ENCODE peak calls at places on chromosomes 1 and 21, in eight cellular contexts. H is GM23338, V is mucosa of descending colon, G is BJ, S is heart left ventricle, Q is heart right ventricle, L is endodermal cell, U is lower lobe of right lung. T is an unnamed sample. For H3K36me3, the result is how much of the 10 kb centered on the place peaks cover.

GRCh38 chr1:204417231-204417997 is 5.8 kb upstream of the PPP1R15B start:
- DNase-seq in H (no peak), V (no peak), G (peak), S (peak), Q (peak), L (peak), U (peak), T (peak)

GRCh38 chr1:88976235-88976634 is 16.2 kb downstream of the KYAT3 start:
- DNase-seq in H (no peak), V (no peak), G (no peak), S (no peak), Q (no peak), L (no peak), U (no peak), T (no peak)

GRCh38 chr1:25871086-25871703 is 4.3 kb downstream of the PAQR7 start:
- DNase-seq in H (peak), V (no peak), G (no peak), S (no peak), Q (no peak), L (no peak), U (no peak), T (peak)

GRCh38 chr21:33642896-33643657 is 776 bp downstream of the ITSN1 start:
- DNase-seq in H (peak), V (peak), G (no peak), S (peak), Q (peak), L (peak), U (peak), T (peak)

GRCh38 chr1:228511539-228512445 is 24.6 kb downstream of the RNF187 start:
- DNase-seq in H (no peak), V (no peak), G (no peak), S (peak), Q (no peak), L (no peak), U (no peak), T (peak)

GRCh38 chr1:10969267-10969970 is 43.0 kb upstream of the TARDBP start:
- DNase-seq in H (peak), V (no peak), G (no peak), S (no peak), Q (no peak), L (peak), U (no peak), T (no peak)

GRCh38 chr1:4599951-4600481 is 54.4 kb upstream of the AJAP1 start:
- DNase-seq in H (no peak), V (no peak), G (no peak), S (no peak), Q (no peak), L (peak), U (no peak), T (no peak)

GRCh38 chr1:167720965-167721616 is 691 bp upstream of the MPZL1 start:
- DNase-seq in H (no peak), V (no peak), G (peak), S (peak), Q (no peak), L (peak), U (peak), T (peak)

GRCh38 chr1:82226198-82226505 is 425.4 kb downstream of the ADGRL2 start:
- DNase-seq in H (no peak), V (no peak), G (no peak), S (no peak), Q (no peak), L (no peak), U (no peak), T (no peak)

GRCh38 chr1:112579801-112580510 is 39.0 kb downstream of the ST7L start:
- DNase-seq in H (no peak), V (no peak), G (peak), S (no peak), Q (no peak), L (no peak), U (no peak), T (no peak)

GRCh38 chr1:239814306-239814881 is 277.3 kb upstream of the FMN2 start:
- DNase-seq in H (peak), V (no peak), G (peak), S (no peak), Q (no peak), L (peak), U (no peak), T (no peak)

GRCh38 chr1:209692745-209693504 is 11.7 kb upstream of the HSD11B1 start:
- DNase-seq in H (peak), V (peak), G (peak), S (peak), Q (peak), L (peak), U (peak), T (peak)

GRCh38 chr1:203148127-203148526 is 20.6 kb downstream of the ADORA1 start:
- DNase-seq in H (peak), V (peak), G (no peak), S (no peak), Q (no peak), L (peak), U (peak), T (no peak)

GRCh38 chr1:200873671-200874397 is 1.1 kb downstream of the GPR25 start:
- DNase-seq in H (peak), V (no peak), G (no peak), S (no peak), Q (no peak), L (no peak), U (no peak), T (no peak)

GRCh38 chr1:64050601-64051000 is 152.8 kb upstream of the UBE2U start:
- DNase-seq in H (no peak), V (no peak), G (no peak), S (no peak), Q (no peak), L (no peak), U (no peak), T (no peak)

GRCh38 chr1:218164930-218165686 is 120.0 kb upstream of the RRP15 start:
- DNase-seq in H (peak), V (peak), G (no peak), S (peak), Q (peak), L (peak), U (no peak), T (peak)

GRCh38 chr1:235935506-235936224 is 69.0 kb upstream of the LYST start:
- DNase-seq in H (no peak), V (no peak), G (no peak), S (no peak), Q (no peak), L (no peak), U (no peak), T (peak)

GRCh38 chr1:55416164-55416842 is 201.1 kb upstream of the USP24 start:
- DNase-seq in H (no peak), V (no peak), G (no peak), S (no peak), Q (no peak), L (no peak), U (no peak), T (no peak)

GRCh38 chr1:7594714-7595295 is 176.3 kb upstream of the VAMP3 start:
- DNase-seq in H (no peak), V (no peak), G (no peak), S (no peak), Q (no peak), L (no peak), U (no peak), T (no peak)

GRCh38 chr1:150444232-150444631 is 43.0 kb upstream of the TARS2 start:
- DNase-seq in H (no peak), V (no peak), G (no peak), S (no peak), Q (no peak), L (no peak), U (no peak), T (no peak)
- H3K36me3 ChIP-seq in H (under half), V (under half), G (under half), S (under half), Q (under half), L (half or more), U (half or more), T (under half)

GRCh38 chr1:212692774-212693644 is 6.6 kb downstream of the BATF3 start:
- DNase-seq in H (peak), V (no peak), G (no peak), S (no peak), Q (no peak), L (peak), U (no peak), T (no peak)

GRCh38 chr1:212689196-212689710 is 10.4 kb downstream of the BATF3 start:
- DNase-seq in H (no peak), V (no peak), G (no peak), S (no peak), Q (no peak), L (peak), U (no peak), T (no peak)

GRCh38 chr1:212689758-212690540 is 9.7 kb downstream of the BATF3 start:
- DNase-seq in H (peak), V (no peak), G (no peak), S (no peak), Q (no peak), L (peak), U (no peak), T (no peak)

GRCh38 chr1:212690816-212691403 is 8.7 kb downstream of the BATF3 start:
- DNase-seq in H (no peak), V (no peak), G (no peak), S (no peak), Q (no peak), L (no peak), U (no peak), T (no peak)

DNA sequence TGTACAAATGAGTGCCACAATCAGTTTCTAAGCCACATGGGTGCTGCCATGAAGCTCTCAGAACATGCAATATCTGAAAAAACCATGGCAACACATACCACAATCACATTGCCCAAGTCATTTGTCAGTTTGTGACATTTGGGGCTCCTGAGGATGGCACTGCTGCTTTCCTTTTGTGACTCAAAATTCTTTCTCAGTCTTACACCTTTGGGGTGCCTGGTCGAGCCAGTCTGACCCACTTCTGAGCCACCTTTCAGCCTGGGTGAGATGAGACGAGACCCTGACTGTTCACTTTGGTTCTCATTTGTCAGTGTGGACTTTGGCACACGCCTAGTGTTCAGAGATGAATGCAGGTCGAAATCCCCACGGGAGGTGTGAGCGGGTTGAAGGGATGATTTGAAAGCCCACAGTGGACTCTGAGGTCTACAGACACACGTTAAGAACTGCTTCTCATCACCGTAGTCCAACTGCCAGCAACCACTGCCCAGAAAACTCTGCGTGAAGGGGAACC is 8.0 kb downstream of the BATF3 start:
- DNase-seq in H (no peak), V (no peak), G (no peak), S (no peak), Q (no peak), L (no peak), U (no peak), T (no peak)
- TF ChIP-seq CTCF in H (no peak), V (no peak), G (no peak), S (no peak), Q (no peak), L (no peak), U (no peak), T (no peak)

GRCh38 chr1:39381839-39382238 is 109.6 kb upstream of the BMP8A start:
- DNase-seq in H (no peak), V (no peak), G (no peak), S (no peak), Q (peak), L (no peak), U (no peak), T (no peak)

GRCh38 chr1:39380036-39380435 is 111.4 kb upstream of the BMP8A start:
- DNase-seq in H (no peak), V (no peak), G (no peak), S (no peak), Q (no peak), L (no peak), U (no peak), T (no peak)

GRCh38 chr1:39376656-39377055 is 114.8 kb upstream of the BMP8A start:
- DNase-seq in H (no peak), V (no peak), G (no peak), S (no peak), Q (no peak), L (no peak), U (no peak), T (no peak)

GRCh38 chr1:39379187-39379586 is 112.2 kb upstream of the BMP8A start:
- DNase-seq in H (no peak), V (no peak), G (no peak), S (no peak), Q (no peak), L (no peak), U (no peak), T (no peak)

DNA sequence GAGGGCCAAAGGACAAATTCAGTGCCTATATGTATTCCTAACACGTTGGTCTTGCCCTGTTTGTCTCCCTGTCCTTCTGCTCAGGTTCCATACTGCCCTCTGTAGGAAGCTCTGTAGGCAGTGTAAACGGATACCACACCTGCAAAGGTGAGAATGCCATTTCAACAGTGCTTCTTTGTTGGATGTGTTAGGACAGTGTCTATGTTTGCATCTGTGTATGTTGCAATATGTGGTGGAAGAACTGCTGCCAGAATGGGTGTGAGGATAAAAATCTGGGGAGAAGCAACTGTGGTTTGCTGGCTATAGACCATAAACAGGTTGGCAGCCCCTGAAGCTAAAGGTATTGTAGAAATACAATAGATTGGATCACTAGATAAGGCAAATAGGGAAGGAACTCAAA is 113.1 kb upstream of the BMP8A start:
- DNase-seq in H (peak), V (no peak), G (no peak), S (no peak), Q (no peak), L (peak), U (no peak), T (no peak)
- H3K36me3 ChIP-seq in H (under half), V (under half), G (under half), S (under half), Q (under half), L (under half), U (half or more), T (under half)

DNA sequence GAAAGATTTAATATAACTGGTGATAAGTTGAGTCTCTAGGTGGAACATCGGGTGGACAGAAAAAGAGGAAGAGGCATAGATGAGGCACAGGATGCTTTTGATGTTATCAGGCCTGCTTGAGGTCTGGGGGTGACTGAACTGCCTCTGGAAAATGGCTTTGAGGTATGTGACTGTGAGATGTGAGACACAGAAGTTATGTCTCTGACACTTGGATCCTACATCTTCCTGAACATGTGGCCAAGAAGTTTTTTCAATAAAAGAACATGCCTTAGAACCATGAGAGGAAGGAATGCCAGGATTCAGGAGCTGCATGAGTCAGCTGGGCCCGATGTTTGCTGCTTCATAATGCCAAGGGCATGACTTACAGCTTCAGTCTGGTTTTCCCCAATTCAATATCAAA is 11.5 kb upstream of the AIM2 start:
- DNase-seq in H (no peak), V (no peak), G (peak), S (no peak), Q (no peak), L (no peak), U (no peak), T (no peak)
- TF ChIP-seq CTCF in H (no peak), V (no peak), G (no peak), S (no peak), Q (no peak), L (no peak), U (no peak), T (no peak)

DNA sequence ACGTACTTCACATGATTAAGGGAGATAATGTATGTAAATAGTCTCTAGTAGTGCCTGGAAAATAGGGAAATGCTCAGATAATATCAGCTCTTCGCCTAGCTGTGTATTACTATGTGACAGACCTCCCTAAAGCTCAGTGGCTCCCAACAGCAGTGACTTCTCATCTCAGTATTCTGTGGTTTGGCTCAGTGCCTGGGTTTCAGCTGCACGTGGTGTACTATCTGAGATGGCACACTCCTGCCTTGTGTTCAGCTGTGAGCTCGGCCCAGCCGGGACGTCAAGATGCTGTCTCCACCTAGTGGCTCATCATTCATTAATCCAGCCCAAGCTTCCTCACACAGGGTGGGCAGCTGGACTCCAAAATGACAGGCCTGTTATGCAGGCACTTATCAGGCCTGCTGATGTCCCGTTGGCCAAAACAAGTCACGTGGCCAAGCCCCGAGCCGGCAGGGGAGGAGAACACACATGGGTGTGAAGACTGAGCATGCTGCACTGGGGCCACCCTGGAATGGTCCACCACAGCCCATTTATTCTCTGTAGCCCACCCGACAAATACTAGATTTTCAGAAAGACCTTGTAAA is 17.8 kb downstream of the SLFNL1 start:
- DNase-seq in H (peak), V (peak), G (peak), S (peak), Q (peak), L (peak), U (peak), T (peak)
- H3K36me3 ChIP-seq in H (half or more), V (under half), G (under half), S (under half), Q (under half), L (half or more), U (half or more), T (under half)

GRCh38 chr1:155309423-155310021 is 856 bp downstream of the FDPS start:
- DNase-seq in H (no peak), V (peak), G (no peak), S (peak), Q (peak), L (no peak), U (peak), T (no peak)
- TF ChIP-seq CTCF in H (no peak), V (no peak), G (no peak), S (no peak), Q (no peak), L (no peak), U (no peak), T (no peak)